ENCODE peak calls at places on chromosomes 7 and 10, in seven cellular contexts. W is right lobe of liver, Z is neural progenitor cell, G is cardiac muscle cell, S is pancreas, L is adrenal gland, V is spleen. Y is an unnamed sample. For H3K4me1, the result is how much of the 10 kb centered on the place peaks cover.

GRCh38 chr10:95640891-95641315 is 15.6 kb downstream of the ALDH18A1 start:
- DNase-seq in V (no peak), L (no peak), Z (no peak), G (no peak), S (no peak), W (peak), Y (no peak)

GRCh38 chr10:122323188-122323587 is 51.3 kb upstream of the PLEKHA1 start:
- DNase-seq in V (no peak), L (no peak), Z (no peak), G (no peak), S (no peak), W (no peak), Y (no peak)

GRCh38 chr7:98877692-98878364 is 504 bp upstream of the TRRAP start:
- DNase-seq in L (peak), W (no peak), V (no peak), Z (no peak), G (no peak), S (no peak), Y (no peak)

GRCh38 chr10:81108516-81109199 is 571.0 kb downstream of the SH2D4B start:
- DNase-seq in S (no peak), V (no peak), W (no peak), L (no peak), G (no peak), Z (no peak), Y (no peak)

GRCh38 chr10:85642421-85643170 is 724.0 kb downstream of the GRID1 start:
- DNase-seq in G (no peak), L (no peak), S (no peak), Z (no peak), V (no peak), W (no peak), Y (no peak)

GRCh38 chr10:9562001-9562505 is 1455.6 kb upstream of the CELF2 start:
- DNase-seq in S (no peak), G (no peak), L (no peak), W (no peak), Z (peak), V (no peak), Y (no peak)

GRCh38 chr10:125911990-125912389 is 15.6 kb downstream of the FANK1 start:
- DNase-seq in Z (no peak), S (peak), L (no peak), G (no peak), V (no peak), W (peak), Y (no peak)

GRCh38 chr7:146486519-146486918 is 369.9 kb downstream of the CNTNAP2 start:
- DNase-seq in V (no peak), G (no peak), L (no peak), W (no peak), S (no peak), Z (no peak), Y (no peak)

GRCh38 chr7:150716368-150716767 is at the start of gene GIMAP1:
- DNase-seq in V (peak), L (peak), Z (no peak), G (no peak), W (no peak), S (no peak), Y (peak)

GRCh38 chr7:66873476-66873875 is 47.5 kb upstream of the TMEM248 start:
- DNase-seq in S (no peak), L (no peak), W (no peak), G (no peak), V (no peak), Z (no peak), Y (no peak)

GRCh38 chr7:129798616-129799349 is 154.0 kb downstream of the UBE2H start:
- DNase-seq in L (no peak), S (no peak), G (no peak), W (no peak), V (peak), Z (no peak), Y (no peak)

GRCh38 chr7:66142334-66142733 is 27.7 kb downstream of the CRCP start:
- DNase-seq in V (no peak), S (no peak), L (no peak), G (peak), W (no peak), Z (no peak), Y (no peak)

GRCh38 chr7:18638594-18639452 is 143.3 kb downstream of the HDAC9 start:
- DNase-seq in W (no peak), S (no peak), G (no peak), V (no peak), L (no peak), Z (no peak), Y (no peak)

GRCh38 chr10:75762436-75762802 is 331.0 kb downstream of the LRMDA start:
- DNase-seq in W (no peak), L (no peak), V (no peak), G (no peak), Z (no peak), S (no peak), Y (no peak)

GRCh38 chr7:91836065-91836368 is 44.5 kb downstream of the MTERF1 start:
- DNase-seq in G (no peak), Z (no peak), L (no peak), W (no peak), S (no peak), V (no peak), Y (no peak)

GRCh38 chr10:52650873-52651272 is 121.7 kb downstream of the MBL2 start:
- DNase-seq in Z (no peak), G (no peak), L (no peak), V (no peak), W (no peak), S (no peak), Y (no peak)

GRCh38 chr7:116173051-116174028 is 37.0 kb upstream of the TES start:
- DNase-seq in S (no peak), W (no peak), G (peak), Z (peak), V (no peak), L (no peak), Y (no peak)

GRCh38 chr7:516606-517456 is 2.8 kb downstream of the PDGFA start:
- DNase-seq in Z (peak), S (peak), L (peak), V (no peak), W (no peak), G (peak), Y (peak)

GRCh38 chr7:142853739-142854504 is 954 bp upstream of the EPHB6 start:
- DNase-seq in W (peak), V (peak), S (peak), L (peak), Z (peak), G (peak), Y (peak)

GRCh38 chr7:36148422-36149065 is 4.5 kb upstream of the EEPD1 start:
- DNase-seq in L (no peak), W (no peak), G (no peak), V (no peak), Z (no peak), S (no peak), Y (no peak)

GRCh38 chr7:157423348-157423747 is 86.5 kb downstream of the DNAJB6 start:
- DNase-seq in L (no peak), W (no peak), Z (no peak), G (no peak), V (no peak), S (no peak), Y (no peak)

GRCh38 chr7:135653285-135654080 is 8.8 kb upstream of the STMP1 start:
- DNase-seq in Z (no peak), V (no peak), L (no peak), G (peak), S (no peak), W (no peak), Y (no peak)

GRCh38 chr7:94330474-94331027 is 64.1 kb upstream of the COL1A2 start:
- DNase-seq in W (no peak), G (no peak), S (no peak), V (no peak), Z (no peak), L (no peak), Y (no peak)

GRCh38 chr7:68936501-68936900 is 661.8 kb upstream of the AUTS2 start:
- DNase-seq in L (no peak), G (peak), S (no peak), W (no peak), Z (no peak), V (no peak), Y (no peak)

DNA sequence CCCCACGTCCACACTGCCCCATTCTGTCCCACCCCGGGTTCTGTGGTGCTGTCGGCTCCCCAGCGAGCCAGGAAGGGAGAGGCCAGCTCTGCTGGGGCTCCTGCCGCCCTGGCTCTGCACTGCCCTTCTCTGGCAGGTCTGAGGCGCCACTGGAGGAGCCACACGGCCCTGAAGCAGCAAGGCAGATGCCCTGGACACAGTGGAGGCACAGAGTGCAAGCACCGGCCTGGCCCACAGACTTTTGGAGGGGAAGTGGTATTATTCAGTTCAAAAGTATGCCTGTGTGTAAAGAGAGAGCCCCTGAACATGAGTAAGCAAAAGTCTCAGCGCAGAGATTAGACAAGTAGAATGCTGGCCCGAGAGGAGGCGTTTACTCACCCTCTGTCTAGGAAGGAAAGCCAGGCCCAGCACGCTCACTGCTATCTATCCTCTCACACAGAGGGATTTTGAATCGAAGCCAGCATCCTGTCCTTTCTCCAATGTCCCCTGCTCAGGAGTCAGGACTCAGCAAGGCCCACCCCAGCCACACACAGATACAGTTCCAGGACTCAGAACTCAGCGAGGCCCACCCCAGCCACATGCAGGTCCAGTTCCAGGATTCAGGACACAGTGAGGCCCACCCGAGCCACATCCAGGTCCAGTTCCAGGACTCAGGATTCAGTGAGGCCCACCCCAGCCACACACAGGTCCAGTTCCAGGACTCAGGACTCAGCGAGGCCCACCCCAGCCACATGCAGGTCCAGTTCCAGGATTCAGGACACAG is 115.0 kb downstream of the EGFR start:
- DNase-seq in V (no peak), W (no peak), Z (no peak), S (no peak), G (peak), L (peak), Y (peak)
- H3K27ac ChIP-seq in V (no peak), W (no peak), Z (no peak), S (peak), G (no peak), L (no peak), Y (peak)

GRCh38 chr7:101819183-101819582 is 1.8 kb downstream of the CUX1 start:
- DNase-seq in L (no peak), G (no peak), Z (no peak), S (no peak), W (no peak), V (no peak), Y (no peak)
- H3K4me1 ChIP-seq in L (under half), G (under half), Z (under half), S (under half), W (under half), V (under half), Y (half or more)

DNA sequence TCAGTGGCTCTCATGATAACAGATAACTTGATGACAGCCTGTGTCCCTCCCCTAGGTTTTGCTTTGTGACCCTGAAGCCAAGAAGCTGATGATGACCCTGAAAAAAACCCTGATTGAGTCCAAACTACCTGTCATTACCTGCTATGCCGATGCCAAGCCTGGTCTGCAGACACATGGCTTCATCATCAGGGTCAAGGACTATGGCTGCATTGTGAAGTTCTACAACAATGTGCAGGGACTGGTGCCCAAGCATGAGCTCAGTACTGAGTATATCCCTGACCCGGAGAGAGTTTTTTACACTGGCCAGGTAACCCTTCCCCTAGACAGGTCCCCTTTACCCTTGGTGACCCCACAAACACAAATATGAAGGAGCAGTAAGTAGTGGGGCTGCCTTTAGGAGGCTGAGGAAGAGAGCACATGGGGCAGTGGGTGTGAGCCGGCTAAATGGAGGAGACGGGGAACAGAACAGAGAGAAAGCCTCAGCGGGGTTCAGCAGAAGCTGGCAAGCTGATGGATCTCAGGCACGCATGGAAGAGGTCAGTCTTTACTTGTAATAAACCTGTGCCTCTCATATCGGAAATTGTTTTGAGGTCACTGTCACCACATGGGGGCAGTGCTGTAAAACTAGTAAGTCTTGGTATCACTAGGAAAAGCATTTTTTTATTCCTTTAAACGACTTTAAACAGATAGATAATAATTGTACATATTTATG is 20.2 kb downstream of the PDCD11 start:
- DNase-seq in V (no peak), S (no peak), G (peak), L (peak), Z (peak), W (no peak), Y (peak)
- TF ChIP-seq CTCF in V (peak), S (peak), G (peak), L (peak), Z (peak), W (peak), Y (peak)

GRCh38 chr7:17038783-17039170 is 157.0 kb upstream of the AGR3 start:
- DNase-seq in G (no peak), Z (no peak), W (no peak), L (no peak), S (no peak), V (no peak), Y (no peak)
- H3K27ac ChIP-seq in G (no peak), Z (no peak), W (no peak), L (no peak), S (no peak), V (no peak), Y (no peak)

GRCh38 chr10:124142296-124142853 is 49.0 kb upstream of the CHST15 start:
- DNase-seq in G (no peak), W (no peak), S (no peak), Z (no peak), V (peak), L (no peak), Y (no peak)
- H3K4me1 ChIP-seq in G (under half), W (under half), S (under half), Z (under half), V (under half), L (under half), Y (under half)

DNA sequence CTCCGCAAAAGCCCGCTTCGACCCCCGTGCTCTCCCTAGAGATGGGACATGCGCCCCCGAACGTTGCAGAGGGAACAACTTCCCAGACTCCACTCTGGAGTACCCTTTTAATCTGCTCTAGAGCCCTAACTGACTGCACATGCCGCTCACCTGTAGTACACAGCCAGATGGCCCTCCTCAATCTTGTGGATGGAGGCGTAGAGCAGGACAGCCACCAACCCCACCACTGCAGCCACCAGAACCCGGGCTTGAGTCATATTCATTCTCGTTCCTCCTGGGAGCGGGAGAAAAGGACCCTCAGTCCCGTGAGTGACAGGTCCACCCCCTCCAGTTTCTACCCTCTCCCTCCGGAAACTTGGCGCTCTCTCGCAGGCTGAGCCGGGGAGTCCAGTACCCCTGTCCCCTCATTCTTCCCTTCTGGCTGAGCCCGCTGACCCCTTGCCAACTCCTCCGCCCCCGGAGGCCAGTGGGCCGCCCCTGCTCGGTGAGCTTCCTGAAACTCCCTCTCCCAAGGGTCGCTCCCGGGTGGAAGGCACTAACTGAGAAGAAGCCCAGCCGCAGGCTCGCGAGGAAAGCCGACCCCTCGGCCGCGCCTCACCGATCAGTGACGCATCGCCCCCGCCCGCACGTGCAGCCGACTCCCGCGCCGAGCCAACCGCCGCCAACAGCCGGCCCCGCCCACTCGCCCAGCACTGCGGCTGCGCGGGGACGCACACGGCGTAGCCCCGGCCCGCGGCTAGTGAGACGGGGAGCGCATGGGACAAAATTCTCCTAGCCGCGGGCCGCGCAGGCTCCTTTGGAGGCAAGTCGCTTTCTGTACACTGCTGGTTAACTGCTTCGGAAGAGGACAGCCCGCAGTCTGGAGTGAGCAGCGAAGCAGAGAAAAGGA is at the start of gene ERLIN1:
- DNase-seq in S (peak), L (peak), W (peak), Z (peak), V (peak), G (peak), Y (peak)
- TF ChIP-seq CTCF in S (no peak), L (no peak), W (no peak), Z (peak), V (no peak), G (no peak), Y (no peak)

GRCh38 chr10:46270086-46270811 is 16.5 kb upstream of the ANTXRL start:
- DNase-seq in Z (no peak), W (no peak), S (no peak), L (peak), G (no peak), V (peak), Y (no peak)
- H3K27ac ChIP-seq in Z (no peak), W (no peak), S (no peak), L (no peak), G (no peak), V (no peak), Y (no peak)

DNA sequence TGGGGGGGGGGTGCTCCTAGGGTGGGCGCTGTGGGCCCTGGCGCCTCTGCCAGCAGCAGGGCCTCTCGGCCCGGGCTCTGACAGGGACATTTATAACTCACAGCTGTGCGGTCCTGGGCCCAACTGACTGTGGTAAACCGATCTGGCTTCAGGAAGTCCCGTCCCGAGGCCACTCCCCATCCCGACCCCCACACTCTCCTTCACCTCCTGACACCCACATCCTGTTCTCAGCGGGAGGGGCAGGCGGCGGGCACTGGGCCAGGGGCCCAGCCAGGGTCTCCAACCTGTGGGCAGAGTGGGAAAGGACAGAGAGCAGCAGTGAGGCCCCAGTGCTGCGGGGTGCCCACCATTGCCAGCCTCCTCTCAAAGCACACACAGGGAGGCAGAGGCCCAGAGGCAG is 69.1 kb downstream of the ZMIZ1 start:
- DNase-seq in S (no peak), W (no peak), Z (no peak), L (no peak), V (peak), G (no peak), Y (peak)
- H3K4me1 ChIP-seq in S (under half), W (under half), Z (under half), L (half or more), V (half or more), G (half or more), Y (half or more)

DNA sequence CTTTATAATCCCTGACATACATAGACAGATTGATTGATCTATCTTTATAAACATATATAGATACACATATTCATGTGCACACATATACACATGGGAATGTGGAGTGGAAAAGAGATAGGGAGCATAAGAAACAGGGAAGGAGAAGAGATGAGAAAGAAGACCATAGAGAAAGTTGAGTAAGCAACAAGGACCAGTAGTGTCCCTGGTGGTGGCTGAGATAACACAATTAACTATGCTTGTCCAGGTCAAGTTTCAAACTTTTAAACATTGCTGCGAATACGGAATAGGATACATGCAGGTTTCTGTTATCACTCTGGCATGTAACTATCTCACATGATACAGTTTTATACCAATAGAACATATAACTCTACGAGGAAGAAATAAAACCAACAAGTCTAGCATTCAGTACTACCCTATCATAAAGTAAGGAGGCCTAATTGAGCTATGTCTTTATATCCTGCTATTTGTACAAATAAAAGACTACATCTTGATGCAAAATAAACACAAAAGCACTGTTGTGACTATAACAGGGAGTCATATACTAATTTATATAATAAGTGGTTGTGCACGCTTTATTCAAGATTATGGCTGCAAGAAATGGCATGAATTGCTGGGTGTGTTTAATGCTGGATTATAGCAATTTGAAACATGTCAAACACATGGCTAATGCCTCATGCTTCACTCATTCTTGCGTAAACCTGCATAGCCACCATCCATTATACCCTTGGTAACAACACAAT is 8.0 kb downstream of the FOXP2 start:
- DNase-seq in Z (peak), S (no peak), G (no peak), L (no peak), W (no peak), V (no peak), Y (no peak)
- TF ChIP-seq CTCF in Z (peak), S (no peak), G (peak), L (no peak), W (no peak), V (no peak), Y (no peak)